ENCODE peak calls at places on chromosome 13, in six cellular contexts. One of them, this sample, is unnamed. For H3K27me3, the result is how much of the 10 kb centered on the place peaks cover.

GRCh38 chr13:48636550-48636949 is 17.2 kb upstream of the CYSLTR2 start:
- DNase-seq in left lung: no peak
- DNase-seq in K562: no peak
- DNase-seq in psoas muscle: no peak
- DNase-seq in SK-N-SH: no peak
- DNase-seq in tibial nerve: no peak
- DNase-seq in this sample: no peak

GRCh38 chr13:60617863-60618733 is 221.1 kb downstream of the TDRD3 start:
- DNase-seq in psoas muscle: no peak
- DNase-seq in left lung: no peak
- DNase-seq in K562: no peak
- DNase-seq in SK-N-SH: no peak
- DNase-seq in tibial nerve: peak
- DNase-seq in this sample: no peak

GRCh38 chr13:93624371-93624777 is 397.8 kb downstream of the GPC6 start:
- DNase-seq in K562: no peak
- DNase-seq in left lung: no peak
- DNase-seq in SK-N-SH: no peak
- DNase-seq in psoas muscle: no peak
- DNase-seq in tibial nerve: no peak
- DNase-seq in this sample: no peak

GRCh38 chr13:106533940-106534843 is 1.3 kb downstream of the EFNB2 start:
- DNase-seq in SK-N-SH: peak
- DNase-seq in left lung: peak
- DNase-seq in psoas muscle: peak
- DNase-seq in tibial nerve: peak
- DNase-seq in K562: no peak
- DNase-seq in this sample: no peak

GRCh38 chr13:20398459-20398858 is 127.2 kb downstream of the CRYL1 start:
- DNase-seq in left lung: no peak
- DNase-seq in psoas muscle: no peak
- DNase-seq in SK-N-SH: no peak
- DNase-seq in tibial nerve: no peak
- DNase-seq in K562: no peak
- DNase-seq in this sample: no peak

GRCh38 chr13:99944606-99945005 is 27.0 kb downstream of the ZIC5 start:
- DNase-seq in tibial nerve: no peak
- DNase-seq in SK-N-SH: no peak
- DNase-seq in K562: no peak
- DNase-seq in psoas muscle: no peak
- DNase-seq in left lung: no peak
- DNase-seq in this sample: no peak

GRCh38 chr13:113209336-113209879 is at the start of gene CUL4A:
- DNase-seq in psoas muscle: peak
- DNase-seq in tibial nerve: peak
- DNase-seq in K562: peak
- DNase-seq in left lung: peak
- DNase-seq in SK-N-SH: peak
- DNase-seq in this sample: peak

GRCh38 chr13:81540777-81541176 is 1199.9 kb upstream of the SPRY2 start:
- DNase-seq in SK-N-SH: peak
- DNase-seq in left lung: no peak
- DNase-seq in psoas muscle: no peak
- DNase-seq in K562: no peak
- DNase-seq in tibial nerve: no peak
- DNase-seq in this sample: no peak

GRCh38 chr13:113120300-113121182 is 2.1 kb upstream of the F10 start:
- DNase-seq in SK-N-SH: no peak
- DNase-seq in tibial nerve: no peak
- DNase-seq in left lung: no peak
- DNase-seq in K562: no peak
- DNase-seq in psoas muscle: no peak
- DNase-seq in this sample: no peak

GRCh38 chr13:63190742-63191141 is 1775.1 kb upstream of the PCDH20 start:
- DNase-seq in left lung: no peak
- DNase-seq in psoas muscle: no peak
- DNase-seq in K562: no peak
- DNase-seq in SK-N-SH: no peak
- DNase-seq in tibial nerve: no peak
- DNase-seq in this sample: no peak

GRCh38 chr13:71775946-71776345 is 91.1 kb downstream of the DACH1 start:
- DNase-seq in SK-N-SH: no peak
- DNase-seq in psoas muscle: no peak
- DNase-seq in tibial nerve: no peak
- DNase-seq in K562: no peak
- DNase-seq in left lung: no peak
- DNase-seq in this sample: no peak

GRCh38 chr13:24007979-24008620 is 110.8 kb upstream of the C1QTNF9B start:
- DNase-seq in tibial nerve: no peak
- DNase-seq in left lung: no peak
- DNase-seq in K562: no peak
- DNase-seq in SK-N-SH: no peak
- DNase-seq in psoas muscle: no peak
- DNase-seq in this sample: no peak

GRCh38 chr13:29858231-29858630 is 7.8 kb upstream of the UBL3 start:
- DNase-seq in left lung: no peak
- DNase-seq in psoas muscle: no peak
- DNase-seq in SK-N-SH: no peak
- DNase-seq in tibial nerve: no peak
- DNase-seq in K562: no peak
- DNase-seq in this sample: no peak

GRCh38 chr13:42880241-42880640 is 98.9 kb downstream of the FAM216B start:
- DNase-seq in SK-N-SH: no peak
- DNase-seq in tibial nerve: no peak
- DNase-seq in left lung: no peak
- DNase-seq in psoas muscle: no peak
- DNase-seq in K562: no peak
- DNase-seq in this sample: no peak

GRCh38 chr13:42876270-42876714 is 94.9 kb downstream of the FAM216B start:
- DNase-seq in K562: no peak
- DNase-seq in SK-N-SH: no peak
- DNase-seq in tibial nerve: no peak
- DNase-seq in psoas muscle: no peak
- DNase-seq in left lung: no peak
- DNase-seq in this sample: no peak

GRCh38 chr13:42878721-42879120 is 97.3 kb downstream of the FAM216B start:
- DNase-seq in psoas muscle: no peak
- DNase-seq in tibial nerve: no peak
- DNase-seq in SK-N-SH: no peak
- DNase-seq in left lung: no peak
- DNase-seq in K562: no peak
- DNase-seq in this sample: no peak

GRCh38 chr13:42875448-42876269 is 94.3 kb downstream of the FAM216B start:
- DNase-seq in SK-N-SH: peak
- DNase-seq in K562: no peak
- DNase-seq in left lung: no peak
- DNase-seq in psoas muscle: no peak
- DNase-seq in tibial nerve: no peak
- DNase-seq in this sample: no peak

GRCh38 chr13:42876810-42877550 is 95.6 kb downstream of the FAM216B start:
- DNase-seq in SK-N-SH: no peak
- DNase-seq in tibial nerve: no peak
- DNase-seq in psoas muscle: no peak
- DNase-seq in left lung: no peak
- DNase-seq in K562: no peak
- DNase-seq in this sample: no peak
- H3K27me3 ChIP-seq in SK-N-SH: under half
- H3K27me3 ChIP-seq in tibial nerve: under half
- H3K27me3 ChIP-seq in psoas muscle: under half
- H3K27me3 ChIP-seq in left lung: under half
- H3K27me3 ChIP-seq in K562: under half
- H3K27me3 ChIP-seq in this sample: under half

DNA sequence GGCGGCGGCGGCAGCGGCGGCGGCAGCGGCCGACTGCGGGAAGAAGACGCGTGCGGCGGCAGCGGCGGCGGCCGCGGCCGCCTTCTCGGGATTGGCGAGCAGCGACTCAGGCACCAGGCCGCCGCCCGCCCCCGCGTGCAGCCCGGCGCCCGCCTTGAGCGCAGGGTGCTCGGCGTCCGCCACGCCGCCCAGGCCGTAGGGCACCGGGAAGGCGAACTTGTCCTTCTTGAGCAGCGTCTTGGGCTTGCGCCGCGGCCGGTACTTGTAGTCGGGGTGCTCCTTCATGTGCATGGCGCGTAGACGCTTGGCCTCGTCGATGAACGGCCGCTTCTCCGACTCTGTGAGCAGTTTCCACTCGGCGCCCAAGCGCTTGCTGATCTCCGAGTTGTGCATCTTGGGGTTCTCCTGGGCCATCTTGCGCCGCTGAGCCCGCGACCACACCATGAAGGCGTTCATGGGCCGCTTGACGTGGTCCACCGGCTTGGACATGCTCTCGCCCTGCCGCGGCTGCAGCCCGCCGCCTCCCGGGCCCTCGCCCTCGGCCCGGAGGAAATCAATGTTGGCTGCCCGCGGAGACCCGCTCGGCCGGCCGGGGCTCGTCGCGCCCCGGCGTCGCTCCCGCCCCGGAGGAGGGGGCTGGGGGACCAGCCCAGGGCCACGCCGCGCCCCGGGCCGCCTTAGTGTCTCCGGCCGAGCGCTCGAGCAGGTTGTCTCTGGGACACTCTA is 621 bp downstream of the SOX21 start:
- DNase-seq in psoas muscle: no peak
- DNase-seq in SK-N-SH: peak
- DNase-seq in tibial nerve: no peak
- DNase-seq in left lung: no peak
- DNase-seq in K562: peak
- DNase-seq in this sample: no peak
- H3K27me3 ChIP-seq in psoas muscle: under half
- H3K27me3 ChIP-seq in SK-N-SH: half or more
- H3K27me3 ChIP-seq in tibial nerve: half or more
- H3K27me3 ChIP-seq in left lung: half or more
- H3K27me3 ChIP-seq in K562: under half
- H3K27me3 ChIP-seq in this sample: half or more

GRCh38 chr13:112071011-112071901 is 4.3 kb downstream of the SOX1 start:
- DNase-seq in SK-N-SH: no peak
- DNase-seq in psoas muscle: no peak
- DNase-seq in tibial nerve: no peak
- DNase-seq in K562: no peak
- DNase-seq in left lung: no peak
- DNase-seq in this sample: no peak
- H3K27me3 ChIP-seq in SK-N-SH: half or more
- H3K27me3 ChIP-seq in psoas muscle: under half
- H3K27me3 ChIP-seq in tibial nerve: half or more
- H3K27me3 ChIP-seq in K562: under half
- H3K27me3 ChIP-seq in left lung: half or more
- H3K27me3 ChIP-seq in this sample: half or more

DNA sequence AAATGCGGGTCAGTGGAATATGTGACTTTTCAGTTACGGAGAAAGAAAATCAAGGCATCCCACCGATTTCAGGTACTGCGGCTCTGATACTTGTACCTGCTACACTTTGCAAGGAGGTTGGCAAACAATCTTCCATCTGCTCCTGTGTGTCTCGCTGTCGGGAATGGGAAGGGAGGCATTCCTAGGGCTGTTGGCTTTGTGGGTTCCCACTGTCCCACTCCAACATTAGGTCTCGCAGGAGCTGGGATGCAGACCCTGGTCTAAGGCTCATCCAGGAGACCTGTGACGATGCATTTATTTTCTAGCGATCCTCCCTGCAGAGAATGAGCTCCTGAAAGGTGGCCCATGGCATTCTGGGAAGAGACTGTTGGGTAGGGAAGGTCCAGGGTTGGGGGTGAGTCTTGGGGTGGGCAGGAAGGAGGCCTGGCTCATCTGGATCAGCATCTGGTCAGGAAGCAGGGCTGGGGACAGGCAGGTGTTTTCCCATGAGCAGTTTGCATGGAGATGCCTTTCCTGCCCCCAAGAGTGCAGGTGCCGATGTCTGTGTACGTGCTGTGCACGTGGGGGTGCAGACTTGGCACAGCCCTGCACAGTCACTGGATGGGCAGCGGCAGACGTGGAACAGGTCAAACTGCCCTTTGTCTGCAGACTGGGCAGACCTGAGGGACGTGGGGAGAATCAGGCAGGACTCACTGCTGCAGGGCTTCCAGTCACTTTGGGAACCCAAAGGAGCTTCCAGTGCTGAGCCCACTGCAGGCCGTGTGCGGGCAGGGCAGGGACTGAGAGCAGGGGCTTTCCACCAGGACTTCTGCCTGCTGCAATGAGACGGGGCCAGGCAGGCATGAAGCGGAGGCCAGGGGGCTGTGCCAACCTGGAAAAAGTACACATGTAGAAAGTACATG is 152.4 kb downstream of the TEX29 start:
- DNase-seq in K562: no peak
- DNase-seq in SK-N-SH: no peak
- DNase-seq in psoas muscle: no peak
- DNase-seq in left lung: no peak
- DNase-seq in tibial nerve: no peak
- DNase-seq in this sample: no peak
- H3K27me3 ChIP-seq in K562: under half
- H3K27me3 ChIP-seq in SK-N-SH: under half
- H3K27me3 ChIP-seq in psoas muscle: under half
- H3K27me3 ChIP-seq in left lung: under half
- H3K27me3 ChIP-seq in tibial nerve: under half
- H3K27me3 ChIP-seq in this sample: under half

GRCh38 chr13:110571897-110572777 is 10.6 kb upstream of the RAB20 start:
- DNase-seq in left lung: no peak
- DNase-seq in psoas muscle: no peak
- DNase-seq in SK-N-SH: no peak
- DNase-seq in K562: no peak
- DNase-seq in tibial nerve: no peak
- DNase-seq in this sample: no peak
- H3K27me3 ChIP-seq in left lung: half or more
- H3K27me3 ChIP-seq in psoas muscle: under half
- H3K27me3 ChIP-seq in SK-N-SH: under half
- H3K27me3 ChIP-seq in K562: under half
- H3K27me3 ChIP-seq in tibial nerve: under half
- H3K27me3 ChIP-seq in this sample: under half

DNA sequence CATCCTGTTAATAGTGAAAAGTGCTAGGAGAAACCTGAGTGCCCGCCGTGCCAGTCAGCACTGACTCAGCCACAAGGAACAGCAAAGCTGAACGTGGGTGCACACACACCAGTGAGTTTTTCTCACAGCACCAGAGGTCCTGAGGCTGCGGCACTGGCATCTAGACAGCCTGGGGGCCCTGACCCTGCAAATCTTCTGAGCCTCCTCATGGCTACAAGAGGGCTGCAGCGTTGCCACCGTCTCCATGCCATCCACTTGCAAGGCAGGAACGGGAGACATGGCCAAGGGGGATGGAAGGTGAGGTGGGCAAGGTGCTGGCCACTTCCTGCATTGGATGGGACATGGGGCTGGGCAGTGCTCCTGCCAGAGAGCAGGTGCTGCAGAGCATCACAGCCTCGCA is 211.2 kb upstream of the SOX1 start:
- DNase-seq in tibial nerve: no peak
- DNase-seq in left lung: no peak
- DNase-seq in SK-N-SH: no peak
- DNase-seq in K562: no peak
- DNase-seq in psoas muscle: no peak
- DNase-seq in this sample: no peak
- H3K27me3 ChIP-seq in tibial nerve: under half
- H3K27me3 ChIP-seq in left lung: half or more
- H3K27me3 ChIP-seq in SK-N-SH: under half
- H3K27me3 ChIP-seq in K562: under half
- H3K27me3 ChIP-seq in psoas muscle: under half
- H3K27me3 ChIP-seq in this sample: under half